ENCODE peak calls at places on chromosome 16, in six cellular contexts. One of them, this sample, is unnamed.

GRCh38 chr16:50414152-50414551 is 45.4 kb upstream of the BRD7 start:
- DNase-seq in esophagus squamous epithelium: no peak
- DNase-seq in colonic mucosa: no peak
- DNase-seq in cardiac fibroblast: no peak
- DNase-seq in pancreas: no peak
- DNase-seq in GM12865: no peak
- DNase-seq in this sample: no peak

GRCh38 chr16:71883193-71883848 is 661 bp downstream of the ZNF821 start:
- DNase-seq in esophagus squamous epithelium: no peak
- DNase-seq in colonic mucosa: peak
- DNase-seq in cardiac fibroblast: no peak
- DNase-seq in pancreas: peak
- DNase-seq in GM12865: peak
- DNase-seq in this sample: peak

GRCh38 chr16:9033125-9033830 is 58.2 kb upstream of the HAPSTR1 start:
- DNase-seq in esophagus squamous epithelium: no peak
- DNase-seq in colonic mucosa: peak
- DNase-seq in cardiac fibroblast: peak
- DNase-seq in pancreas: peak
- DNase-seq in GM12865: peak
- DNase-seq in this sample: peak

GRCh38 chr16:88927010-88927409 is 50.0 kb downstream of the CBFA2T3 start:
- DNase-seq in esophagus squamous epithelium: no peak
- DNase-seq in colonic mucosa: peak
- DNase-seq in cardiac fibroblast: no peak
- DNase-seq in pancreas: no peak
- DNase-seq in GM12865: no peak
- DNase-seq in this sample: no peak

GRCh38 chr16:24170407-24170806 is 85.7 kb upstream of the CACNG3 start:
- DNase-seq in esophagus squamous epithelium: no peak
- DNase-seq in colonic mucosa: no peak
- DNase-seq in cardiac fibroblast: no peak
- DNase-seq in pancreas: no peak
- DNase-seq in GM12865: no peak
- DNase-seq in this sample: no peak

GRCh38 chr16:70608516-70608915 is 37.8 kb upstream of the IL34 start:
- DNase-seq in esophagus squamous epithelium: no peak
- DNase-seq in colonic mucosa: no peak
- DNase-seq in cardiac fibroblast: no peak
- DNase-seq in pancreas: peak
- DNase-seq in GM12865: no peak
- DNase-seq in this sample: no peak

GRCh38 chr16:57798267-57798810 is 4.0 kb downstream of the KIFC3 start:
- DNase-seq in esophagus squamous epithelium: no peak
- DNase-seq in colonic mucosa: no peak
- DNase-seq in cardiac fibroblast: no peak
- DNase-seq in pancreas: no peak
- DNase-seq in GM12865: no peak
- DNase-seq in this sample: no peak

GRCh38 chr16:84367750-84368320 is 503 bp upstream of the ATP2C2 start:
- DNase-seq in esophagus squamous epithelium: no peak
- DNase-seq in colonic mucosa: peak
- DNase-seq in cardiac fibroblast: no peak
- DNase-seq in pancreas: peak
- DNase-seq in GM12865: no peak
- DNase-seq in this sample: no peak

GRCh38 chr16:24139282-24139681 is 116.9 kb upstream of the CACNG3 start:
- DNase-seq in esophagus squamous epithelium: no peak
- DNase-seq in colonic mucosa: no peak
- DNase-seq in cardiac fibroblast: no peak
- DNase-seq in pancreas: no peak
- DNase-seq in GM12865: peak
- DNase-seq in this sample: no peak

DNA sequence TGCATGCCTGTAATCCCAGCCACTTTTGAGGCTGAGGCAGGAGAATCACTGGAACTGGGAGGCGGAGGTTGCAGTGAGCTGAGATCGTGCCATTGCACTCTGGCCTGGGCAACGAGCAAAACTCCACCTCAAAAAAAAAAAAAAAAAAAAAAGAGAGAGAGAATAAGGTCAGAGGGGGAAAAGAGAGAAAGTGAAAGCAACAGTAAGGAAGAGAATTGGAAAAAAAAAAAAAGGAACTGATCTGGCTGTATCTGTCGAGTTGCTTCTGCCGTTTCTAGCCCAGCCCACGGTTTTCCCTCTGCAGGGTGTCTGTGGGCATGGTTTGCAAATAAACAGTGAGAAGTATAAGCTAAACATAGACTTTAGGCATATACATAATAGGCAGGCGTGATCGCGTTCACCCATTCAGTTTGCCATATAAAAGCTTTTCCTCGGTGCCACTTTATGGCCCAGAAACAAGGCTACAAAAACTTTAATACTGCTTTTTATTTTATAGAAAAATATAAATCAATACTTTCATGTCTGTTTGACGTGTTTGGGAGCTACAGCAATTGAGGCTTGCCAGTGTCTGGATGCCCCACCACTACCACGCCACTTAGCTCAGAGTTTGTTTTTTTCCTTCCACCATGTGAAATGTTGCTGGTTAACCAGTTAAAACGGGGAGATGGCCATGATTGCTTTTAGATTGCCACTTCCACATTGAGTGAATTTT is 436.7 kb downstream of the MAF start:
- DNase-seq in esophagus squamous epithelium: no peak
- DNase-seq in colonic mucosa: no peak
- DNase-seq in cardiac fibroblast: no peak
- DNase-seq in pancreas: no peak
- DNase-seq in GM12865: no peak
- DNase-seq in this sample: no peak
- H3K4me3 ChIP-seq in esophagus squamous epithelium: no peak
- H3K4me3 ChIP-seq in colonic mucosa: no peak
- H3K4me3 ChIP-seq in cardiac fibroblast: no peak
- H3K4me3 ChIP-seq in pancreas: no peak
- H3K4me3 ChIP-seq in GM12865: no peak
- H3K4me3 ChIP-seq in this sample: no peak

GRCh38 chr16:21262779-21263639 is 15.1 kb downstream of the CRYM start:
- DNase-seq in esophagus squamous epithelium: no peak
- DNase-seq in colonic mucosa: no peak
- DNase-seq in cardiac fibroblast: no peak
- DNase-seq in pancreas: no peak
- DNase-seq in GM12865: no peak
- DNase-seq in this sample: no peak

GRCh38 chr16:21263640-21264211 is 14.4 kb downstream of the CRYM start:
- DNase-seq in esophagus squamous epithelium: no peak
- DNase-seq in colonic mucosa: peak
- DNase-seq in cardiac fibroblast: no peak
- DNase-seq in pancreas: no peak
- DNase-seq in GM12865: peak
- DNase-seq in this sample: peak

GRCh38 chr16:21257284-21257683 is 20.8 kb downstream of the CRYM start:
- DNase-seq in esophagus squamous epithelium: no peak
- DNase-seq in colonic mucosa: no peak
- DNase-seq in cardiac fibroblast: no peak
- DNase-seq in pancreas: no peak
- DNase-seq in GM12865: no peak
- DNase-seq in this sample: no peak

GRCh38 chr16:21264226-21265036 is 13.7 kb downstream of the CRYM start:
- DNase-seq in esophagus squamous epithelium: no peak
- DNase-seq in colonic mucosa: peak
- DNase-seq in cardiac fibroblast: no peak
- DNase-seq in pancreas: no peak
- DNase-seq in GM12865: no peak
- DNase-seq in this sample: peak

GRCh38 chr16:21260870-21261791 is 17.0 kb downstream of the CRYM start:
- DNase-seq in esophagus squamous epithelium: no peak
- DNase-seq in colonic mucosa: peak
- DNase-seq in cardiac fibroblast: peak
- DNase-seq in pancreas: peak
- DNase-seq in GM12865: no peak
- DNase-seq in this sample: peak
- H3K4me3 ChIP-seq in esophagus squamous epithelium: no peak
- H3K4me3 ChIP-seq in colonic mucosa: no peak
- H3K4me3 ChIP-seq in cardiac fibroblast: no peak
- H3K4me3 ChIP-seq in pancreas: no peak
- H3K4me3 ChIP-seq in GM12865: no peak
- H3K4me3 ChIP-seq in this sample: no peak

GRCh38 chr16:81715358-81716196 is 63.5 kb upstream of the PLCG2 start:
- DNase-seq in esophagus squamous epithelium: no peak
- DNase-seq in colonic mucosa: no peak
- DNase-seq in cardiac fibroblast: no peak
- DNase-seq in pancreas: no peak
- DNase-seq in GM12865: peak
- DNase-seq in this sample: peak
- H3K4me3 ChIP-seq in esophagus squamous epithelium: no peak
- H3K4me3 ChIP-seq in colonic mucosa: no peak
- H3K4me3 ChIP-seq in cardiac fibroblast: no peak
- H3K4me3 ChIP-seq in pancreas: no peak
- H3K4me3 ChIP-seq in GM12865: peak
- H3K4me3 ChIP-seq in this sample: no peak

GRCh38 chr16:85686912-85687591 is 1.7 kb downstream of the GINS2 start:
- DNase-seq in esophagus squamous epithelium: no peak
- DNase-seq in colonic mucosa: peak
- DNase-seq in cardiac fibroblast: no peak
- DNase-seq in pancreas: no peak
- DNase-seq in GM12865: peak
- DNase-seq in this sample: no peak
- H3K4me3 ChIP-seq in esophagus squamous epithelium: no peak
- H3K4me3 ChIP-seq in colonic mucosa: no peak
- H3K4me3 ChIP-seq in cardiac fibroblast: no peak
- H3K4me3 ChIP-seq in pancreas: no peak
- H3K4me3 ChIP-seq in GM12865: peak
- H3K4me3 ChIP-seq in this sample: no peak

GRCh38 chr16:12145918-12146317 is 169.4 kb downstream of the SNX29 start:
- DNase-seq in esophagus squamous epithelium: no peak
- DNase-seq in colonic mucosa: no peak
- DNase-seq in cardiac fibroblast: no peak
- DNase-seq in pancreas: no peak
- DNase-seq in GM12865: no peak
- DNase-seq in this sample: peak

GRCh38 chr16:12146966-12147365 is 170.4 kb downstream of the SNX29 start:
- DNase-seq in esophagus squamous epithelium: no peak
- DNase-seq in colonic mucosa: no peak
- DNase-seq in cardiac fibroblast: no peak
- DNase-seq in pancreas: no peak
- DNase-seq in GM12865: no peak
- DNase-seq in this sample: no peak

GRCh38 chr16:12149971-12150370 is 173.4 kb downstream of the SNX29 start:
- DNase-seq in esophagus squamous epithelium: no peak
- DNase-seq in colonic mucosa: no peak
- DNase-seq in cardiac fibroblast: no peak
- DNase-seq in pancreas: no peak
- DNase-seq in GM12865: no peak
- DNase-seq in this sample: no peak

GRCh38 chr16:12150600-12150999 is 174.1 kb downstream of the SNX29 start:
- DNase-seq in esophagus squamous epithelium: no peak
- DNase-seq in colonic mucosa: no peak
- DNase-seq in cardiac fibroblast: no peak
- DNase-seq in pancreas: no peak
- DNase-seq in GM12865: no peak
- DNase-seq in this sample: no peak

GRCh38 chr16:12147681-12148479 is 171.3 kb downstream of the SNX29 start:
- DNase-seq in esophagus squamous epithelium: no peak
- DNase-seq in colonic mucosa: no peak
- DNase-seq in cardiac fibroblast: no peak
- DNase-seq in pancreas: no peak
- DNase-seq in GM12865: peak
- DNase-seq in this sample: no peak
- H3K4me3 ChIP-seq in esophagus squamous epithelium: no peak
- H3K4me3 ChIP-seq in colonic mucosa: no peak
- H3K4me3 ChIP-seq in cardiac fibroblast: no peak
- H3K4me3 ChIP-seq in pancreas: no peak
- H3K4me3 ChIP-seq in GM12865: no peak
- H3K4me3 ChIP-seq in this sample: no peak

DNA sequence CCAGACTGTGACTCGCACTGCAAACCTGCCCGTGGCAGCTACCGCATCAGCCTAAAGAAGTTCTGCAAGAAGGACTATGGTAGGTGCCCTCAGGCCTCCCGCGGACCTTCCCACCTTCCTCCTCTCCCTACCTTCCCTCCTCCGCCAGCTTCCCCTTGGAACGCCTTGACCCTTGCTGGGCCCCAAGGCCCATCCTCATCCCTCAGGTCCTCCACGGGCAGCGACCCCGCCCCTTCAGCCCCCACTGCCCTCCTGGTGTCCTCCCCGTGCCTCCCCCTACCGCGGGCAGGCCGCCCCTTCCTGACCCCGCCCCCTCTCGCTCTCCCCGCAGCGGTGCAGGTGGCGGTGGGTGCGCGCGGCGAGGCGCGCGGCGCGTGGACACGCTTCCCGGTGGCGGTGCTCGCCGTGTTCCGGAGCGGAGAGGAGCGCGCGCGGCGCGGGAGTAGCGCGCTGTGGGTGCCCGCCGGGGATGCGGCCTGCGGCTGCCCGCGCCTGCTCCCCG is 1.5 kb upstream of the TBC1D24 start:
- DNase-seq in esophagus squamous epithelium: no peak
- DNase-seq in colonic mucosa: no peak
- DNase-seq in cardiac fibroblast: no peak
- DNase-seq in pancreas: no peak
- DNase-seq in GM12865: no peak
- DNase-seq in this sample: no peak
- H3K4me3 ChIP-seq in esophagus squamous epithelium: peak
- H3K4me3 ChIP-seq in colonic mucosa: peak
- H3K4me3 ChIP-seq in cardiac fibroblast: no peak
- H3K4me3 ChIP-seq in pancreas: peak
- H3K4me3 ChIP-seq in GM12865: peak
- H3K4me3 ChIP-seq in this sample: no peak

DNA sequence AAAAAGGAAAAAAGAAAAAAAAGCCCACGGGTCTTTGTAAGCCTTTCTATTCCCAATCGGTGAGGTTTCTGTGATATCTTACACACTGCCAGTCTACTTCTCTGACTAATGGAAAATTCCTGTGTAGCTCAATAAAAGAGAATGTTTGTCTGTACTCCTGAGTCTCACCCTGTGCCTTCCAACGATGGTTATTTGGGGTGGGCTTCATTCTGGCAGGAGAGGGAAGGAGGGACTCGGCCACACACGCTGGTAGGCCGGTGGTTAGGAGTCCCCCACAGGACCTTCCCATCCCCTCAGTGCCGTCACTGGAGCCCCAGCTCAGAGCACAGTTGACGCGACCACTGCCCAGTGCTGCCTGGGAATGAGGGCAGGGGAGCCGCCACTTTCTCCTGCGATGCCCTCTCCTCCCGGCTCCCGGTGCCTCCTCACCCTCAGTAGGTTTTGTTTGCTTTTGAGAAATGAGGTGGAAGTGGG is 68.0 kb downstream of the AMFR start:
- DNase-seq in esophagus squamous epithelium: no peak
- DNase-seq in colonic mucosa: no peak
- DNase-seq in cardiac fibroblast: peak
- DNase-seq in pancreas: no peak
- DNase-seq in GM12865: no peak
- DNase-seq in this sample: no peak
- H3K4me3 ChIP-seq in esophagus squamous epithelium: peak
- H3K4me3 ChIP-seq in colonic mucosa: peak
- H3K4me3 ChIP-seq in cardiac fibroblast: no peak
- H3K4me3 ChIP-seq in pancreas: peak
- H3K4me3 ChIP-seq in GM12865: peak
- H3K4me3 ChIP-seq in this sample: peak

This sample was measured in astrocyte of the spinal cord.